ENCODE peak calls at places on chromosomes 3 and 15, in six cellular contexts. M is M059J, L is A549, G is MV-4-11, W is HS-27A, Q is GM23248. R is an unnamed sample.
A peak's percentile ranks its signal among the peaks of the same experiment; 100 is the strongest.

GRCh38 chr15:69595009-69595825 is 142.6 kb downstream of the RPLP1 start:
- DNase-seq in L (no peak), G (peak; percentile 80), Q (no peak), M (peak; percentile 76), W (no peak), R (no peak)

GRCh38 chr15:101313041-101313761 is 18.2 kb upstream of the SNRPA1 start:
- DNase-seq in M (no peak), Q (no peak), G (no peak), W (no peak), L (no peak), R (no peak)

GRCh38 chr3:71201939-71202338 is 381.6 kb downstream of the FOXP1 start:
- DNase-seq in Q (peak; percentile 78), L (no peak), W (no peak), G (no peak), M (peak; percentile 14), R (no peak)

GRCh38 chr3:11592460-11593298 is 51.0 kb downstream of the VGLL4 start:
- DNase-seq in M (peak; percentile 64), G (no peak), L (no peak), W (no peak), Q (peak; percentile 76), R (no peak)

GRCh38 chr15:64222573-64223361 is 59.9 kb upstream of the PPIB start:
- DNase-seq in M (no peak), G (no peak), Q (peak; percentile 69), W (no peak), L (no peak), R (peak; percentile 29)

GRCh38 chr15:99450896-99451358 is 114.9 kb upstream of the MEF2A start:
- DNase-seq in L (no peak), Q (peak; percentile 52), M (no peak), W (no peak), G (peak; percentile 17), R (peak; percentile 86)

GRCh38 chr15:77160562-77161481 is 89.9 kb upstream of the TSPAN3 start:
- DNase-seq in Q (no peak), W (no peak), G (peak; percentile 16), L (no peak), M (no peak), R (no peak)

GRCh38 chr3:168102735-168103410 is 7.1 kb upstream of the GOLIM4 start:
- DNase-seq in W (no peak), L (no peak), Q (no peak), M (no peak), G (no peak), R (no peak)

GRCh38 chr3:100263583-100263982 is 2.8 kb downstream of the TBC1D23 start:
- DNase-seq in W (no peak), L (no peak), Q (peak; percentile 76), M (peak; percentile 34), G (no peak), R (peak; percentile 10)

GRCh38 chr3:53038679-53039375 is 7.0 kb downstream of the SFMBT1 start:
- DNase-seq in L (no peak), M (no peak), Q (no peak), G (no peak), W (no peak), R (no peak)

GRCh38 chr3:148077318-148077923 is 620.3 kb upstream of the AGTR1 start:
- DNase-seq in W (no peak), M (peak; percentile 54), G (peak; percentile 11), Q (peak; percentile 51), L (peak; percentile 11), R (peak; percentile 34)

GRCh38 chr15:81092559-81092902 is 41.5 kb upstream of the CFAP161 start:
- DNase-seq in G (no peak), L (no peak), M (no peak), W (no peak), Q (no peak), R (no peak)

GRCh38 chr3:25568525-25569078 is 96.1 kb downstream of the TOP2B start:
- DNase-seq in Q (no peak), M (no peak), G (no peak), W (no peak), L (no peak), R (no peak)

R was measured in cardiac muscle cell.